ENCODE peak calls at places on chromosomes 2 and 18, in five cellular contexts. P is uterus, I is esophagus squamous epithelium, U is H1, D is transverse colon. C is an unnamed sample.

GRCh38 chr2:163246111-163246510 is 407.5 kb upstream of the KCNH7 start:
- DNase-seq in P (no peak), I (no peak), U (no peak), D (no peak), C (no peak)

GRCh38 chr2:96438589-96438988 is 66.6 kb downstream of the NEURL3 start:
- DNase-seq in P (no peak), I (no peak), U (no peak), D (no peak), C (no peak)

GRCh38 chr2:105324732-105325131 is 4.8 kb downstream of the TGFBRAP1 start:
- DNase-seq in P (no peak), I (no peak), U (no peak), D (no peak), C (no peak)

GRCh38 chr2:165857881-165858280 is 63.8 kb upstream of the GALNT3 start:
- DNase-seq in P (no peak), I (no peak), U (no peak), D (no peak), C (no peak)

GRCh38 chr2:71282493-71282892 is 49.1 kb upstream of the ZNF638 start:
- DNase-seq in P (no peak), I (no peak), U (no peak), D (no peak), C (no peak)

GRCh38 chr2:111219285-111219684 is 98.6 kb downstream of the BCL2L11 start:
- DNase-seq in P (no peak), I (no peak), U (no peak), D (no peak), C (no peak)

GRCh38 chr2:106358081-106358480 is 110.1 kb downstream of the RGPD3 start:
- DNase-seq in P (no peak), I (no peak), U (no peak), D (no peak), C (no peak)

GRCh38 chr2:73063909-73064875 is 7.3 kb downstream of the SFXN5 start:
- DNase-seq in P (no peak), I (no peak), U (peak), D (peak), C (no peak)

GRCh38 chr2:214019229-214019972 is 391.5 kb upstream of the VWC2L start:
- DNase-seq in P (no peak), I (no peak), U (no peak), D (no peak), C (peak)

GRCh38 chr2:109168080-109168479 is 39.1 kb downstream of the SH3RF3 start:
- DNase-seq in P (no peak), I (no peak), U (no peak), D (no peak), C (no peak)

GRCh38 chr2:67213270-67213670 is 183.9 kb upstream of the ETAA1 start:
- DNase-seq in P (no peak), I (no peak), U (no peak), D (no peak), C (no peak)

GRCh38 chr2:7672027-7672684 is 754.9 kb downstream of the RNF144A start:
- DNase-seq in P (no peak), I (no peak), U (peak), D (peak), C (no peak)

GRCh38 chr2:240413813-240414429 is 21.5 kb upstream of the GPC1 start:
- DNase-seq in P (peak), I (no peak), U (no peak), D (no peak), C (peak)

GRCh38 chr2:226792155-226792871 is 7.3 kb downstream of the IRS1 start:
- DNase-seq in P (no peak), I (no peak), U (no peak), D (no peak), C (no peak)

GRCh38 chr2:99624682-99625081 is 134.9 kb upstream of the REV1 start:
- DNase-seq in P (no peak), I (no peak), U (no peak), D (no peak), C (no peak)

GRCh38 chr2:224584111-224584764 is 925 bp downstream of the CUL3 start:
- DNase-seq in P (peak), I (no peak), U (no peak), D (peak), C (peak)

GRCh38 chr2:65939687-65940086 is 495.2 kb upstream of the MEIS1 start:
- DNase-seq in P (no peak), I (no peak), U (no peak), D (no peak), C (no peak)

GRCh38 chr18:54750350-54750749 is 77.9 kb upstream of the RAB27B start:
- DNase-seq in P (no peak), I (no peak), U (no peak), D (no peak), C (no peak)

GRCh38 chr2:239036819-239037558 is 189.1 kb downstream of the TWIST2 start:
- DNase-seq in P (no peak), I (no peak), U (no peak), D (no peak), C (no peak)

GRCh38 chr18:49368876-49369440 is 91.5 kb downstream of the DYM start:
- DNase-seq in P (no peak), I (no peak), U (no peak), D (no peak), C (no peak)

GRCh38 chr18:9742588-9743131 is 34.6 kb downstream of the RAB31 start:
- DNase-seq in P (no peak), I (no peak), U (no peak), D (no peak), C (no peak)

GRCh38 chr2:99150691-99151090 is 4.1 kb downstream of the TSGA10 start:
- DNase-seq in P (no peak), I (no peak), U (no peak), D (no peak), C (no peak)

GRCh38 chr18:60391571-60392226 is 19.1 kb upstream of the MC4R start:
- DNase-seq in P (no peak), I (no peak), U (no peak), D (no peak), C (no peak)

GRCh38 chr18:67545681-67546080 is 29.2 kb upstream of the DSEL start:
- DNase-seq in P (no peak), I (no peak), U (no peak), D (no peak), C (no peak)

GRCh38 chr2:72931280-72931910 is 14.1 kb downstream of the EMX1 start:
- DNase-seq in P (no peak), I (no peak), U (no peak), D (no peak), C (no peak)

GRCh38 chr2:152558174-152559091 is 158.8 kb downstream of the PRPF40A start:
- DNase-seq in P (no peak), I (no peak), U (no peak), D (no peak), C (no peak)

GRCh38 chr2:99488587-99488998 is 1.2 kb downstream of the REV1 start:
- DNase-seq in P (no peak), I (no peak), U (no peak), D (peak), C (no peak)

GRCh38 chr2:71690231-71690834 is 237.0 kb downstream of the DYSF start:
- DNase-seq in P (no peak), I (no peak), U (no peak), D (no peak), C (no peak)

GRCh38 chr2:28661589-28662001 is 90.0 kb upstream of the PPP1CB start:
- DNase-seq in P (peak), I (no peak), U (no peak), D (peak), C (peak)

GRCh38 chr18:11113046-11113548 is 36.3 kb downstream of the PIEZO2 start:
- DNase-seq in P (no peak), I (no peak), U (no peak), D (no peak), C (no peak)

GRCh38 chr2:38581193-38582147 is 21.3 kb downstream of the HNRNPLL start:
- DNase-seq in P (no peak), I (peak), U (no peak), D (peak), C (no peak)

GRCh38 chr18:48402953-48403352 is 6.2 kb downstream of the ZBTB7C start:
- DNase-seq in P (no peak), I (no peak), U (no peak), D (no peak), C (no peak)

GRCh38 chr18:3367491-3368091 is 82.4 kb upstream of the TGIF1 start:
- DNase-seq in P (no peak), I (no peak), U (no peak), D (no peak), C (no peak)

GRCh38 chr2:27792759-27793158 is 21.2 kb downstream of the MRPL33 start:
- DNase-seq in P (no peak), I (no peak), U (no peak), D (no peak), C (no peak)

GRCh38 chr18:79452190-79452990 is 56.7 kb downstream of the NFATC1 start:
- DNase-seq in P (no peak), I (no peak), U (no peak), D (no peak), C (no peak)

GRCh38 chr2:23563673-23564617 is 179.0 kb downstream of the KLHL29 start:
- DNase-seq in P (no peak), I (no peak), U (peak), D (peak), C (peak)

GRCh38 chr2:201507725-201508124 is 56.2 kb downstream of the STRADB start:
- DNase-seq in P (no peak), I (no peak), U (no peak), D (no peak), C (no peak)

GRCh38 chr2:55093381-55093780 is 43.1 kb upstream of the RTN4 start:
- DNase-seq in P (no peak), I (no peak), U (no peak), D (no peak), C (no peak)

GRCh38 chr2:177271981-177272666 is 7.6 kb upstream of the NFE2L2 start:
- DNase-seq in P (no peak), I (no peak), U (no peak), D (no peak), C (no peak)

GRCh38 chr2:177270531-177270930 is 6.0 kb upstream of the NFE2L2 start:
- DNase-seq in P (no peak), I (no peak), U (no peak), D (no peak), C (no peak)

GRCh38 chr2:177273456-177273855 is 8.9 kb upstream of the NFE2L2 start:
- DNase-seq in P (no peak), I (no peak), U (no peak), D (no peak), C (no peak)

GRCh38 chr2:177275041-177275440 is 10.5 kb upstream of the NFE2L2 start:
- DNase-seq in P (no peak), I (no peak), U (no peak), D (no peak), C (no peak)

DNA sequence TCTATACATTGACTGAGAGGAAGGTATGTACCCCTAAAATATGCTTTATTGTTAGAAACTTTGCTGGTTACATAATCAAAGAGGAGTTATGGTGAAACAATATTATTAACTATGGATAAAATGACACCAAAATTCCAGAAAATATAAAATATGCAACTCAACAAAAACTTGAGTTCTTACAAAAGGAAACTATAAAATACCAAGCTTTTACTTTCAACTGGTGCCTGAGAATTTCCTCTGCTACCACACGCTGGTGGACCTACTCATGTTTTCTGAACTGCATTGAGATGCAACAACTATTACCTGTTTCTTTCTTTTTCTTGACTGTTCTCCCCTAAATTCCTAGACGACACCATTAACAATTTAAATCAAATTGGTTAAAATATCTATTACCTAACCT is 8.2 kb upstream of the NFE2L2 start:
- DNase-seq in P (no peak), I (no peak), U (no peak), D (no peak), C (no peak)
- TF ChIP-seq POLR2A in P (no peak), I (no peak), U (no peak), D (no peak), C (no peak)

GRCh38 chr2:177302552-177302951 is 38.0 kb upstream of the NFE2L2 start:
- DNase-seq in P (no peak), I (no peak), U (no peak), D (no peak), C (no peak)
- H3K27ac ChIP-seq in P (no peak), I (no peak), U (no peak), D (no peak), C (no peak)

DNA sequence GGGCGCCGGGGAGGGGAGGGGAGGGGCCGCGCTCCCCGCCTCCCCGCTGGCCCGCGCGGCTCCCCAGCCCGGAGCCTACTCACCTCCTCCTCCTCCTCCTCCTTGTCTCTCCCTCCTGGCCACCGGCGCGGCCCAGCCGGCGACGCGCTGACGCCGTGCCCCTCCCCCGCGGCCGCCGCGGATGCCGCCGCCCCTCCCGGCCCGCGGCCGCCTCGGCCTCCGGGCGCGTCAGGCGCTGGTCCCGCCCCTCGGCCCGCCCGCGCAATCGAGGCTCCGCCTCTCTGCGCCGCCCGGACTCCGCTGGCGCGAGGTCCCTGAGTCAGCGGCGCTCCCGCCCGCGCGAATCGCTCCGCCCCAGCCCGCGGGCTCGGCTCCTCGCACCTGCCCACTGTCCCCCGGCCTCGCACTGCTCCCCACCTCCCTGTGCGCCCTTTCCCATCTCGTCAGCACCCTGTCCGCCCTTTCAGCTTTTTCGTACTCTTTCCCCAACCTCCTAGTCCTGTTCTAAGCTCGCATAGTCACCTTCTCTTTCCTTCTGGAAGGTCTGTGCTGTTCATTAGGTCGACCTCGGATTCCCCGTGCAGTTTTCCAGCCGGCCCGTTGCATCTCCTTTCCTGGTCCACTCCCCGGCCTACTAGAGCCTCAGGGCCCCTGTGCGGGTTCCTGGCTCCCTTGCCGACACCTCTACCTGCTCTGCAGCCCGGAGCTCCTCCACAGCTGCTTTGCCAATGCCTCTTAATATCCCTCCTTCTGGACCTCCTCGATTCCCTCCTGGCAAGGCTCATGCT is 187.4 kb downstream of the ZEB2 start:
- DNase-seq in P (peak), I (peak), U (peak), D (peak), C (peak)
- TF ChIP-seq POLR2A in P (no peak), I (peak), U (peak), D (peak), C (peak)

DNA sequence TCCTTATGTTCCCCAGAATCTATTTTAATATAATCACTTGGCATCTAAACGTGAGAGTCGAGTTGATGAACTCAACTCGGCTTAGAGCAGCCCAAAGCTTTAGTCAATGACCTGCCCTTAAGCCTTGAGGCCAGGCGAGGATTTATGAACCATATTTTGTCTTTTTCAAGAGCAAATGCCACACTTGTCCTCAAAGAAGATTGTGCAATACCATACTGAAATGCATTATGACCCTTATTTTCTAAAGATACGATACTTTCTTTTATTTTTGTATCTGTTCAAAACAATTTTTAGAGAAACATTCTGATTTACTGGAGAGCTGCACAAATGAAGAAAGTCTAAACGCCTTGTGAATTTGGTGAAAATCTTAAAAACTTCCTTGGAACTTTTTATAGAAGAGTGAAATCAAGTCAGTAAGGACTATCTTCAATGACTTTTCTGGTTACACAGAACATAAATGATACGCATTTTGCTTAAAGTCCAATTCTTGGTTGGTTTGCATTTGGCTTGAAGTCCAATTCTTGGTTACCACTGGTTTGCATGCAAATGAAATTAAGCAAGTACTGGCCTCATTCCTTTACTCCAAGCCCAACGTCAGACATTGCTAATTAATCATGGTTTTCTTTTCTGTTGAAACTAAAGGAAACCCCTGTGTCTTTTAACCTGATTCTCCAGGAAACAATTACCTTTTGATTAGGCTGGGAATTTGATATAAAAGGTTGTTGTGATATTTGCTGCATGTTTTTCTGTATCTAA is 105.8 kb upstream of the CAVIN2 start:
- DNase-seq in P (no peak), I (no peak), U (no peak), D (no peak), C (no peak)
- H3K27ac ChIP-seq in P (no peak), I (no peak), U (no peak), D (no peak), C (no peak)

DNA sequence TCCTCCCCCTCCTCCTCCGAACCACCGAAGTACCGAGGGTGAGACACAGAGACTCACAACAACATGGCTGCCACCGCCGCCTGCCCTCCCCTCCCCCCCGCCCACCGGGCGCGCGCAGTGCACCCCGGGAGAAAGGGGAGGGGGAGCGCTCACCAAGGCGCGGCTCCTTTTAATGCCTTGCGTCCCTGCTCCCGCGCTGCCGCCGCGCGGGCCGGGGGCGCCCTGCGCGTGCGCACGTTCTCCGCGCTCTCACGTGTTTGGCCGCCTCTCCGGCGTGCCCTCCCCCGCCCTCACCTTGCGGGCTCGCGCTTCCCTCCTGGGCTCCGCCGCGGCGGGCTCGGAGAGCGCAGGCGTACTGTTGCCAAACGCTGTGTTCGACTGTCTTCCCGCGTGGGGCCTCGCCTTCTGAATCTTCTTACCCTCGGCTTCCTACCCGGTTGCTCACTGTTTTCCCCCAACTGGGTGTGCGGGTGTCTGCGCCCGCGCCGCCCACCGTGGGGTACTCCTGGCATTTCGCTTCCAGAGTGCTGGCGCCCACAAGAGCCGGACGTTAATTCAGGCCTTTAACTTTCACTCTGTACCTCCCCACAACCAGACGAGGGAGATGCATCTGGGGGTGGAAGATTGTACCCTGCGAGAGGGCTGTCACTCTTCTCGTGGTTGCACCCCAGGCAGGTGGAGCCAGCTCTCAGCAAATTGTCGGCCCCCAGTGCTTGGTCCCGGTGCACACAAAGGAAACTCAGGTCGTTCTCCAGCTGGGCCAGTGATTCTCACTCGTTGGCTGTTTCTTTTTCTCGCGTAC is at the start of gene PUM2:
- DNase-seq in P (peak), I (peak), U (peak), D (peak), C (peak)
- TF ChIP-seq POLR2A in P (peak), I (peak), U (peak), D (peak), C (peak)

DNA sequence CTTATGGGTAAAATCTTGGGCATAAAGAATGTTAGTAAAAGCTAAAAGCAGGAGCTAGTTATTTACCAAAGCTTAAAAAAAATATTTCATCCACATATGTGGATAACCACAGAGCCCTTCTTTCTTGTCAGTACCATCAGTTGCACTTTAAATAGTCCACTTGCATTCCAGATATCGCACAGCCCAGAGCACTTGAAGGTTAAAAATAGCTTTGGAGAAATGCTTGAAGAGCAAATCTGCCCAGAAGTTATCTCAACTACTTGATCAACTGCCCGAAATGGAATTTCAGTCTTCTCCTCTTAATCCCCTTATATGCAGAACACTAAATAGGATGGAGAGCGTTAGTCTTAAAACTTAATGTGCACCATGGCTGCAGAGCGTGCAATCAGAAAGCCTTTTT is 148.3 kb downstream of the PLEKHA3 start:
- DNase-seq in P (no peak), I (no peak), U (no peak), D (no peak), C (no peak)
- H3K27ac ChIP-seq in P (no peak), I (no peak), U (no peak), D (no peak), C (no peak)

GRCh38 chr2:25279091-25279651 is 62.6 kb downstream of the DNMT3A start:
- DNase-seq in P (peak), I (peak), U (no peak), D (peak), C (peak)
- TF ChIP-seq POLR2A in P (no peak), I (no peak), U (no peak), D (no peak), C (no peak)

DNA sequence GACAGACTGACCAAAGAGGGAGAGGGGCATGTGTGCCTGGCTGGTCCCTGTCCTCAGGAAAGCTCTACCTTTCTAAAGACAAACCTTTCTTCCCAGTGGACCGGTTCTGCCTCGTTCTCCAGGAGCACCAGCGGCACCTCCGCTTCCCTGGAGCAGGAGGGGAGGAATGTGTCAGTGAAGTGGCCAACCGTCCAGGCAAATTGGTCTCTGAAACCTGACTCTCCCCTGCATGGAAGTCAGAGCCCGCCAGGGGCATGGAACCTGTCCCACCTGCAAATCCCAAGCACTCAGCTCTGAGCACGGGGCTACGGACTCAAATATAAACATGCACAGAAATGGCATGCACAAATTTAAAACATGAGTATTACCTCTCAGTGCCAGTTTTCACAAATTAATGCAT is 62.9 kb downstream of the COL6A3 start:
- DNase-seq in P (no peak), I (no peak), U (no peak), D (no peak), C (no peak)
- H3K27ac ChIP-seq in P (peak), I (no peak), U (no peak), D (peak), C (no peak)

C was measured in tibial nerve.